ENCODE peak calls at places on chromosomes 2 and 18, in seven cellular contexts. S, N, O, P, R, C and J are unnamed samples.
A peak's percentile ranks its signal among the peaks of the same experiment; 100 is the strongest.

GRCh38 chr2:205531082-205531481 is 151.2 kb upstream of the NRP2 start:
- DNase-seq in S (no peak), N (no peak), O (no peak), P (no peak), R (no peak), C (no peak), J (no peak)

GRCh38 chr2:209629622-209630021 is 142.0 kb upstream of the UNC80 start:
- DNase-seq in S (peak; percentile 5), N (no peak), O (no peak), P (peak; percentile 59), R (no peak), C (no peak), J (no peak)

GRCh38 chr2:134134313-134134706 is 119.6 kb upstream of the MGAT5 start:
- DNase-seq in S (no peak), N (no peak), O (no peak), P (no peak), R (no peak), C (no peak), J (no peak)

GRCh38 chr2:185921048-185921756 is 182.6 kb downstream of the FSIP2 start:
- DNase-seq in S (no peak), N (no peak), O (no peak), P (no peak), R (no peak), C (no peak), J (no peak)

GRCh38 chr2:11527001-11527400 is 6.8 kb upstream of the GREB1 start:
- DNase-seq in S (no peak), N (no peak), O (no peak), P (no peak), R (no peak), C (no peak), J (no peak)

GRCh38 chr2:234980476-234981187 is 28.8 kb downstream of the SH3BP4 start:
- DNase-seq in S (no peak), N (no peak), O (no peak), P (peak; percentile 60), R (no peak), C (no peak), J (no peak)

GRCh38 chr2:28292491-28292890 is 100.2 kb upstream of the FOSL2 start:
- DNase-seq in S (peak; percentile 70), N (no peak), O (no peak), P (no peak), R (no peak), C (no peak), J (peak; percentile 11)

GRCh38 chr2:37282746-37283145 is 41.9 kb downstream of the PRKD3 start:
- DNase-seq in S (peak; percentile 46), N (no peak), O (no peak), P (peak; percentile 71), R (no peak), C (no peak), J (no peak)

GRCh38 chr2:172859821-172860707 is 124.4 kb downstream of the RAPGEF4 start:
- DNase-seq in S (no peak), N (no peak), O (no peak), P (no peak), R (no peak), C (no peak), J (no peak)

GRCh38 chr2:191597186-191597751 is 80.7 kb upstream of the NABP1 start:
- DNase-seq in S (no peak), N (no peak), O (no peak), P (no peak), R (no peak), C (no peak), J (no peak)

GRCh38 chr2:232377841-232378734 is 463 bp upstream of the ALPP start:
- DNase-seq in S (no peak), N (no peak), O (no peak), P (no peak), R (peak; percentile 65), C (no peak), J (no peak)

GRCh38 chr2:4674007-4674406 is 970.6 kb downstream of the DCDC2C start:
- DNase-seq in S (no peak), N (no peak), O (no peak), P (no peak), R (no peak), C (no peak), J (no peak)

GRCh38 chr18:1663879-1664705 is 759.4 kb downstream of the ADCYAP1 start:
- DNase-seq in S (no peak), N (no peak), O (peak; percentile 32), P (peak; percentile 43), R (peak; percentile 85), C (no peak), J (no peak)

GRCh38 chr2:55452879-55453278 is 33.2 kb upstream of the CCDC88A start:
- DNase-seq in S (no peak), N (no peak), O (no peak), P (no peak), R (no peak), C (no peak), J (no peak)

GRCh38 chr2:9832586-9832985 is 10.7 kb upstream of the TAF1B start:
- DNase-seq in S (peak; percentile 63), N (no peak), O (no peak), P (no peak), R (no peak), C (no peak), J (no peak)

GRCh38 chr18:73479472-73479871 is 611.7 kb upstream of the NETO1 start:
- DNase-seq in S (peak; percentile 63), N (no peak), O (no peak), P (peak; percentile 10), R (no peak), C (no peak), J (no peak)

GRCh38 chr2:127225186-127225960 is 5.3 kb upstream of the CYP27C1 start:
- DNase-seq in S (peak; percentile 72), N (no peak), O (no peak), P (peak; percentile 34), R (no peak), C (no peak), J (no peak)

GRCh38 chr2:193502363-193503035 is 1307.8 kb upstream of the TMEFF2 start:
- DNase-seq in S (no peak), N (no peak), O (no peak), P (peak; percentile 2), R (no peak), C (peak; percentile 74), J (peak; percentile 84)

GRCh38 chr2:7209776-7210555 is 292.8 kb downstream of the RNF144A start:
- DNase-seq in S (peak; percentile 4), N (no peak), O (no peak), P (no peak), R (no peak), C (no peak), J (no peak)

GRCh38 chr2:64426191-64426952 is 27.6 kb upstream of the LGALSL start:
- DNase-seq in S (peak; percentile 16), N (no peak), O (no peak), P (peak; percentile 33), R (no peak), C (no peak), J (no peak)

GRCh38 chr2:70385966-70386595 is 84.2 kb upstream of the FAM136A start:
- DNase-seq in S (peak; percentile 60), N (no peak), O (no peak), P (no peak), R (no peak), C (no peak), J (peak; percentile 79)
- TF ChIP-seq CTCF in S (no peak), N (no peak), O (no peak), P (no peak), R (no peak), C (no peak), J (no peak)

GRCh38 chr2:102703748-102704147 is 58.1 kb upstream of the TMEM182 start:
- DNase-seq in S (peak; percentile 5), N (no peak), O (peak; percentile 23), P (peak; percentile 44), R (no peak), C (no peak), J (no peak)
- TF ChIP-seq CTCF in S (peak; percentile 35), N (peak; percentile 56), O (peak; percentile 49), P (peak; percentile 39), R (peak; percentile 10), C (peak; percentile 65), J (peak; percentile 49)

GRCh38 chr2:70360661-70361316 is 58.9 kb upstream of the FAM136A start:
- DNase-seq in S (no peak), N (no peak), O (peak; percentile 58), P (no peak), R (no peak), C (no peak), J (no peak)

GRCh38 chr2:70362661-70363060 is 60.8 kb upstream of the FAM136A start:
- DNase-seq in S (no peak), N (no peak), O (no peak), P (no peak), R (no peak), C (no peak), J (no peak)

GRCh38 chr2:70354264-70354949 is 52.5 kb upstream of the FAM136A start:
- DNase-seq in S (peak; percentile 16), N (no peak), O (no peak), P (peak; percentile 7), R (no peak), C (no peak), J (no peak)

DNA sequence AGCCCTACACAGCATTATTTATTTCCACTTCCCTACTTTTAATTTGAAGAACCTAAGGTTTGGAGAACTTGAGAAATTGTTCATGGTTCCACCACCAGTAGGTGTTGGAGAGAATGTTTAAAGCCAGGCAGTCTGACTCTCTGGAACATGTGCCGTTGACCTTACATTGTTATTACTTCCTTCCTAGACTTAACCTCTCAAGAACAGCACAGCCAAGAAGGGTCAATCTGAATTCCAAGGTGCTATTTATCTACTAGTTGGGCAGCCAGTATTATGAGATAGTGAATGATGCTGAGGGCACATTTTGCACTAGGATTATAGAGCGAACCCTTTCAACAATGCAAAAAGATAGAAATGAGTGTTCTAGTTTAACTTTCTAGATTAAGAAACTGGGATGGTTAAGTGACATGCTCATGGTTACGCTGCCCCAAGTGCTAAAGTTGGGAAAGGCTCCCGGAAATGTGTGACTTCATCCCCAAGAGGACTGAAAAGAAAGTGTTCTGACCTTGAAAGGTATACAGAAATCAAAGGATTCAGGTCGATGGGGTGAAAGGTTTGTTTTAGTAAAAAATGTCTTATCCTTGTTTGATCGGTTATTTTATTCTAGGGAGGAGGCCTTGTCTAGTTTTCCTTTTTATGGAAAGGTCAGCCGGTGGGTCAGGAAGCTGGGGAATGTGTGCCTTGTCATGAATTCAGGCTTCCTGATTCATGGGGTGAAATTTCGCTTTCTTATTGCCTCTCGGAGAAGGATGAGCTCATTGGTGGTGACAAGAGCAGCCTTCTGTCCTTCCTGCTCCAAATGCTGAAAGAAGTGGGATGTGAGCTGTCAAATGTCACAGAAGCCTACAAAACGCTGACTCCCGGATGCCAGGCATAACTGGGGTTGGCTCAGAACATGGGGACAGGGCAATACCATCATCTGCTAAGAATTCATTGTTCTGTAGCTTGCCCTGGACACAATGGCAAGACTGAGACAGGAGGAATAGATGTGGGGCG is 55.5 kb upstream of the FAM136A start:
- DNase-seq in S (no peak), N (no peak), O (no peak), P (peak; percentile 11), R (no peak), C (no peak), J (no peak)
- TF ChIP-seq CTCF in S (no peak), N (no peak), O (no peak), P (no peak), R (no peak), C (no peak), J (no peak)

GRCh38 chr18:23207191-23207955 is 72.1 kb downstream of the CABLES1 start:
- DNase-seq in S (peak; percentile 68), N (no peak), O (peak; percentile 8), P (no peak), R (no peak), C (no peak), J (no peak)
- TF ChIP-seq CTCF in S (peak; percentile 30), N (peak; percentile 56), O (peak; percentile 23), P (peak; percentile 40), R (peak; percentile 26), C (peak; percentile 48), J (peak; percentile 32)